ENCODE peak calls at places on chromosomes 6 and 20, in four cellular contexts. P is lung, Q is keratinocyte, E is aorta. G is an unnamed sample. For H3K4me1, the result is how much of the 10 kb centered on the place peaks cover.

GRCh38 chr20:14009206-14009605 is 13.9 kb downstream of the MACROD2 start:
- DNase-seq in P (no peak), Q (no peak), E (no peak), G (no peak)

GRCh38 chr6:18245642-18246041 is 18.7 kb downstream of the DEK start:
- DNase-seq in P (no peak), Q (no peak), E (no peak), G (no peak)

GRCh38 chr20:15977026-15977425 is 596.2 kb downstream of the KIF16B start:
- DNase-seq in P (no peak), Q (no peak), E (no peak), G (no peak)

GRCh38 chr6:14425805-14426204 is 308.2 kb downstream of the CD83 start:
- DNase-seq in P (no peak), Q (no peak), E (no peak), G (no peak)

GRCh38 chr6:906920-907319 is 214.0 kb upstream of the EXOC2 start:
- DNase-seq in P (no peak), Q (no peak), E (no peak), G (no peak)

GRCh38 chr6:144547409-144547808 is 262.3 kb downstream of the UTRN start:
- DNase-seq in P (no peak), Q (no peak), E (no peak), G (no peak)

GRCh38 chr6:1679691-1680068 is 70.0 kb downstream of the FOXC1 start:
- DNase-seq in P (no peak), Q (no peak), E (no peak), G (no peak)

GRCh38 chr6:9140181-9140580 is 704.8 kb upstream of the SLC35B3 start:
- DNase-seq in P (peak), Q (no peak), E (no peak), G (no peak)

GRCh38 chr6:7157752-7158616 is 50.2 kb downstream of the RREB1 start:
- DNase-seq in P (no peak), Q (no peak), E (no peak), G (no peak)

GRCh38 chr6:5513393-5513792 is 252.1 kb downstream of the FARS2 start:
- DNase-seq in P (no peak), Q (no peak), E (no peak), G (no peak)

GRCh38 chr6:7175463-7175862 is 67.7 kb downstream of the RREB1 start:
- DNase-seq in P (no peak), Q (no peak), E (no peak), G (no peak)

GRCh38 chr6:16228709-16229665 is 9.4 kb upstream of the GMPR start:
- DNase-seq in P (no peak), Q (no peak), E (no peak), G (no peak)

GRCh38 chr20:4297141-4297826 is 281.9 kb upstream of the RNF24 start:
- DNase-seq in P (no peak), Q (no peak), E (peak), G (no peak)

GRCh38 chr20:56676679-56677078 is 47.6 kb downstream of the TFAP2C start:
- DNase-seq in P (no peak), Q (no peak), E (no peak), G (no peak)

GRCh38 chr6:71250050-71250689 is 38.4 kb upstream of the OGFRL1 start:
- DNase-seq in P (no peak), Q (no peak), E (no peak), G (no peak)

GRCh38 chr6:142469220-142469619 is 167.4 kb downstream of the ADGRG6 start:
- DNase-seq in P (no peak), Q (no peak), E (no peak), G (no peak)

GRCh38 chr6:30443657-30444450 is 45.5 kb upstream of the HLA-E start:
- DNase-seq in P (no peak), Q (no peak), E (no peak), G (no peak)

GRCh38 chr6:129890701-129891100 is 29.6 kb upstream of the TMEM244 start:
- DNase-seq in P (no peak), Q (no peak), E (no peak), G (no peak)

GRCh38 chr6:146355521-146356100 is 188.0 kb upstream of the RAB32 start:
- DNase-seq in P (no peak), Q (no peak), E (no peak), G (no peak)

GRCh38 chr6:88376759-88377387 is 210.7 kb upstream of the CNR1 start:
- DNase-seq in P (no peak), Q (no peak), E (no peak), G (no peak)
- H3K4me1 ChIP-seq in P (under half), Q (under half), E (under half), G (under half)

DNA sequence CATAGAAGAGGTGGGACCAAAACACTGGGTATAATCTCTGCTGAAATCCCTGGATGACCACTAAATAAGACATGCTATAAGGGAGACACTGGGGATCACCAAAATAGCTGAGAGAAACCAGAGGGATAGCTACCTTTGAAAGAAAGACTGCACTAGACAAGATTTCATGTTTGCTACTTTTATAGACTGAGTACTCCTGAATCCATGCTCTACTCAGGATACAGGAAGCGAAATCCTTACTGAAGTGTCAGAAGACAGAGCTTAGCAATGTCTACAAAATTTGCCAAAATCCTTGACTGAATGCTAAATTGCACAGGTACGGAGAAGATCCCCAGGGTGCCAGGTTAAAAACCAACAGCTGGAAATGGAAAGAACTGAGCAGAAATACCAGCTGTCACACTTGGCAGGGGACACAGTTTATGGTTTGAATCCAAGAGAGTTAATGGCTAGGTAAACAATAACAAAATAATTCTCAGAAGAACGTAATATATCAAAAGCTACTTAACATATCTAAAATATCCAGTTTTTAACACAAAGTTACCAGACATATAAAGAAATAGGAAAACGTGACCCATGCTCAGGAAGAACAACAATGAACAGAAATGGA is 125.4 kb downstream of the MAN1A1 start:
- DNase-seq in P (no peak), Q (no peak), E (no peak), G (no peak)
- H3K4me1 ChIP-seq in P (under half), Q (under half), E (under half), G (under half)

DNA sequence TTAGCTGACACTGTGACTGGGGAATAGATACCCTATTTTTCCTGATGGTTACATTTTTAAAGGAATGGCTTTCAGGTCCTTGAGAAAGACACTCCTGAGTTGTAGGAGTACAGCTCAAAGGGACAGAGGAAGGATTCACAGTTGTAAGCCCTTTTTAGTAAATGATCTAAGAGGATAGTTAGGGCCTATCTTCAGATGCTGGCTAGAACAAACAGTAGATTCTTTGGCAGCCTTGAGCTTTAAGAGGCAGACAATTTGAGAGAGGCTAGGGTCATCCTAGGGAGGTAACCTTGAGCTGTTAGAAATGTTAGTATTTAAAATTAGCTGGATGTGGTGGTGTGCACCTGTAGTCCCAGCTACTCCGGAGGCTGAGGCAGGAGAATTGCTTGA is 111.5 kb downstream of the ZFAND3 start:
- DNase-seq in P (no peak), Q (no peak), E (no peak), G (no peak)
- H3K4me1 ChIP-seq in P (under half), Q (under half), E (under half), G (under half)

DNA sequence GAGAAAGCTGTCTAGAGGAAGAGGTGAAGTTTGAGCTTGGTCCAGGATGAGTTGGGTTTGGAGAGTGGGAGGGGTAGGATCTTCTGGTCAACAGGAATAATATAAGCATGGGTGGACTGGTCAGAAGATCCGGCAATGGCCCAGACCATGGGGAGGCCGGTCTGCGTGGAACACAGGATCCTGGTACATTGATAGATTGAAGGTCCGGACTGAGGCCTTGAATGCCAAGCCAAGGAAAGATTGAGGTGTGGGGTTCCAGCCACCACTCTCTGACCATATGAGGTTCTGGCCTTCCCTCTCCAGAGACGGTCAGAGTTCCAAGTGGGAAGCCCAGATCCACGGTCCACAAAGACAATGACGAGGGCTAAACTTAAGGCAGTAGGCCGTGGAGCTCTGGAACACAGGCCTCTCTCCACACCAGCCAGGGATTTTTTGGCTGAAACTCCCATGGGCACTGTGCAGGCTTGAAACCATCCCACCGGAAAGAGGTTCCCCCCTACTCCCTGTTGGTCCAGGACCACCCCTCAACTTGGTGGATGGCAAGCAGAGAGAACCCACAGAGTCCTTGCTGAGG is 3.2 kb downstream of the MDFI start:
- DNase-seq in P (no peak), Q (no peak), E (no peak), G (no peak)
- H3K4me1 ChIP-seq in P (under half), Q (under half), E (under half), G (under half)

GRCh38 chr6:31734247-31734702 is 2.1 kb downstream of the CLIC1 start:
- DNase-seq in P (no peak), Q (no peak), E (no peak), G (no peak)
- H3K4me1 ChIP-seq in P (under half), Q (under half), E (under half), G (half or more)

GRCh38 chr6:41785254-41785653 is 2.2 kb upstream of the TOMM6 start:
- DNase-seq in P (no peak), Q (no peak), E (no peak), G (no peak)
- H3K4me1 ChIP-seq in P (under half), Q (under half), E (under half), G (under half)

G was measured in CD8-positive, alpha-beta T cell.